ENCODE peak calls at places on chromosomes 4 and X, in eight cellular contexts. H, T, J, B, W, C, L and G are unnamed samples.

GRCh38 chr4:150971901-150972300 is 43.2 kb downstream of the LRBA start:
- DNase-seq in H (no peak), T (no peak), J (no peak), B (no peak), W (no peak), C (no peak), L (no peak), G (no peak)

GRCh38 chr4:104491396-104491821 is 3.3 kb downstream of the CXXC4 start:
- DNase-seq in H (no peak), T (peak; percentile 58), J (peak; percentile 70), B (peak; percentile 69), W (peak; percentile 28), C (peak; percentile 60), L (peak; percentile 0), G (no peak)

GRCh38 chrX:70505451-70505841 is 60.8 kb downstream of the DLG3 start:
- DNase-seq in H (no peak), T (no peak), J (no peak), B (no peak), W (no peak), C (no peak), L (no peak), G (no peak)

GRCh38 chr4:182620111-182620980 is 296.8 kb downstream of the DCTD start:
- DNase-seq in H (no peak), T (no peak), J (no peak), B (no peak), W (no peak), C (no peak), L (peak; percentile 24), G (no peak)

GRCh38 chr4:55351824-55352223 is 5.8 kb downstream of the SRD5A3 start:
- DNase-seq in H (no peak), T (no peak), J (no peak), B (no peak), W (no peak), C (no peak), L (peak; percentile 19), G (no peak)

GRCh38 chrX:96906741-96907140 is 23.0 kb downstream of the RPA4 start:
- DNase-seq in H (no peak), T (no peak), J (no peak), B (no peak), W (no peak), C (no peak), L (no peak), G (peak; percentile 17)

GRCh38 chr4:68124262-68124661 is 5.4 kb downstream of the TMPRSS11F start:
- DNase-seq in H (no peak), T (no peak), J (no peak), B (no peak), W (no peak), C (no peak), L (no peak), G (no peak)

GRCh38 chrX:131762802-131763234 is 218.9 kb downstream of the OR13H1 start:
- DNase-seq in H (no peak), T (peak; percentile 51), J (no peak), B (no peak), W (peak; percentile 62), C (peak; percentile 64), L (peak; percentile 5), G (no peak)

GRCh38 chr4:85116008-85116407 is 149.5 kb upstream of the WDFY3 start:
- DNase-seq in H (no peak), T (no peak), J (no peak), B (no peak), W (no peak), C (no peak), L (no peak), G (no peak)

GRCh38 chr4:85114526-85114925 is 148.0 kb upstream of the WDFY3 start:
- DNase-seq in H (no peak), T (no peak), J (no peak), B (no peak), W (no peak), C (no peak), L (no peak), G (no peak)

GRCh38 chr4:85113706-85114105 is 147.2 kb upstream of the WDFY3 start:
- DNase-seq in H (no peak), T (no peak), J (no peak), B (no peak), W (no peak), C (no peak), L (peak; percentile 0), G (no peak)
- H3K4me3 ChIP-seq in H (no peak overlapping the region), T (no peak overlapping the region), J (no peak overlapping the region), B (no peak overlapping the region), W (no peak overlapping the region), C (no peak overlapping the region), L (no peak overlapping the region), G (no peak overlapping the region)

GRCh38 chr4:56387023-56388001 is at the start of gene AASDH:
- DNase-seq in H (peak; percentile 81), T (peak; percentile 93), J (peak; percentile 89), B (peak; percentile 95), W (peak; percentile 88), C (peak; percentile 99), L (peak; percentile 93), G (peak; percentile 86)
- H3K4me3 ChIP-seq in H (peak within 1 kb of the TSS; percentile 82), T (peak within 1 kb of the TSS; percentile 83), J (peak within 1 kb of the TSS; percentile 78), B (peak within 1 kb of the TSS; percentile 76), W (peak within 1 kb of the TSS; percentile 43), C (peak within 1 kb of the TSS; percentile 82), L (peak within 1 kb of the TSS; percentile 94), G (peak within 1 kb of the TSS; percentile 62)

GRCh38 chrX:135345328-135345645 is 36.0 kb downstream of the ETDC start:
- DNase-seq in H (no peak), T (peak; percentile 47), J (no peak), B (peak; percentile 72), W (peak; percentile 42), C (no peak), L (peak; percentile 70), G (peak; percentile 68)

DNA sequence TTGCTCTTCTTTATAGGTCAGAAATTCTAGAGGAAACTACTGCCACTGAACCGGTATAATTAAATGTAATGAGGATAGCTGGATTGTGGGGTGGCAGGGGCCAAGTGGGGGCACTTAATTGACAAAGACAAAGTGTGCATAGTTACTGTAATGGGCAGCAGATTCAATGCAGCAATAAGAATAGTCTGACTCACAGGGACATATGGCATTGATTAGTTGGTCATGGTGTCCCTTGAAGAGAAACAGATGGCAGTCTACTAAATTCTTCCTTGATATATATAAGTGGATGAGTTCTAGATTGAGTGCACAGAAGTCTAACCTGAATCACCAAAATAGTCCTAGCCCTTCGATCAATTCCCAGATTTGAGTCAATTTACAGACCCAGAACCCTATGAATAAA is 31.5 kb downstream of the ETDC start:
- DNase-seq in H (no peak), T (no peak), J (no peak), B (no peak), W (no peak), C (no peak), L (peak; percentile 79), G (no peak)
- H3K4me3 ChIP-seq in H (no peak overlapping the region), T (peak overlapping the region; percentile 82), J (no peak overlapping the region), B (peak overlapping the region; percentile 76), W (no peak overlapping the region), C (no peak overlapping the region), L (peak overlapping the region; percentile 78), G (peak overlapping the region; percentile 73)

GRCh38 chrX:2559124-2559523 is 58.3 kb upstream of the DHRSX start:
- DNase-seq in H (no peak), T (no peak), J (no peak), B (no peak), W (no peak), C (no peak), L (peak; percentile 90), G (no peak)
- H3K4me3 ChIP-seq in H (no peak overlapping the region), T (no peak overlapping the region), J (no peak overlapping the region), B (no peak overlapping the region), W (no peak overlapping the region), C (no peak overlapping the region), L (no peak overlapping the region), G (no peak overlapping the region)

DNA sequence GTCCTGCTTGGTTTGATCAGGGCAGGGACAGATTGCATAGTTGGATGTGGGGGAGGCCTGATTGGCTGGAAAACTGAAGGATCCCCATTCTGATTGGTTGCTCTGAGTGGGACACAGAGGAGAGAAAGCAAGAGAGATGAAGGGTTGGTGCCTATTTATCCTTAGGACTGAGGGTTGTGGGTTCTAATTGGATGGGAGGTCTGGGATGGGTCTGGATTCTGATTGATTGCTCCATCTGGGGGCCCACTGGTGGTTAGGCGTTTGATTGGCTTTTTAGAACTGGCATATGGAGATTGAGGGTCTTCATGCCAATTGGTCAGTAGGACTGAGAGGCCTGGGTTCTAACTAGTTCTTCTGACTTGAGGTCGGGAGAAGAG is 644 bp upstream of the EBP start:
- DNase-seq in H (no peak), T (no peak), J (peak; percentile 65), B (no peak), W (no peak), C (no peak), L (no peak), G (no peak)
- H3K4me3 ChIP-seq in H (peak overlapping the region; percentile 42), T (peak overlapping the region; percentile 66), J (peak overlapping the region; percentile 54), B (no peak overlapping the region), W (peak overlapping the region; percentile 54), C (peak overlapping the region; percentile 53), L (peak overlapping the region; percentile 66), G (peak overlapping the region; percentile 63)

DNA sequence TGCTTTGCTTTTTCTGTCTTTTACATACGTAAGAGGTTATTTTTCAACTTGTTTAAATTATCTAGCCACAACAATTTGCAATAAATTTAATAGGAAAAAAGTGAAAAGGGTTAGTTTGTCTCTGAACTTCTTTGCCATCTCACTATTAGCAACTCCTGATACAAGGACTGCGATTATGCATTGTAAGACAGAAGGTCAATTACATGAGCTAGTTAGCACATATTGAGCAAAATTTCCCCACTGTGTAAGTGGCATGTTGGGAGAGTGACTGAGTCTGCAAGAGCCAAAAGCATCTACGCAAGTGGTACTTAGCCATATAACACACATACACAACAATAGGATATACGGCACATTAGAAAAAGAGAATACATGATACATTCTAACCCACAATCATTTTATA is 927.2 kb downstream of the STPG2 start:
- DNase-seq in H (no peak), T (no peak), J (no peak), B (no peak), W (no peak), C (no peak), L (no peak), G (no peak)
- H3K4me3 ChIP-seq in H (no peak overlapping the region), T (no peak overlapping the region), J (no peak overlapping the region), B (no peak overlapping the region), W (no peak overlapping the region), C (no peak overlapping the region), L (no peak overlapping the region), G (no peak overlapping the region)

DNA sequence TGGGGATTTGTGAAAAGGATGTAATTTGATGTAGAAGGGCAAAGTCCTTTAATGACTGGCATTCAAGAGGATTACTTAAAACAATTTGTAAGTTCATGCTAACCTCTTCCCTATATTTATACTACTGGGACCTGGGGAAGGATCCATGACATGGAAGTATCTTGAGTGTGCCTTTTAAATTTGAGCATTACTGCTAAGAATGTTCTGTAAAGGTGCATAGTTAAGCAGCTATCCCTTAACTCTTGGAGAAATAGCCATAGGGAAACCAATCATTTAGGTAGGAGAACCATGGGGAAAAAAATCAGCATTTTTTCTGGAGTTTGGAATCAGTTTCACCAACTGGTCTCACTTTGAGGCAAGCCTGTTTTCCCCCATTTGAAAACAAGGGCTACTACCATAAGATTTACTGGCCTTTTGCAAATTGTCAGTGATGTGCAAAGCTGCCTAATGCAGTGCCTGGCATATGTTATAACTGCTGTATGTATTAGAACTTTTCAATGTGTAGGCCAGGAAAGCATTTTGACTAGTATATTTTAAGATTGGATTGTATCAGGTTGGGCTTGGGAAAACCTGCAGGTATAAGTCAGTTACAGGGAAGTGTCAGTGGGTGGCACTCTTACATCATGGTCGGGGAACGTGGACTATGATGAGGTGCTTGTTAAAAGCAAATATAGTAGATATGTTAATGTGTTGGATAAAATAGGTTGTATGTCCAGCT is 72.1 kb downstream of the PRSS12 start:
- DNase-seq in H (peak; percentile 40), T (peak; percentile 31), J (peak; percentile 37), B (no peak), W (peak; percentile 27), C (peak; percentile 53), L (peak; percentile 73), G (peak; percentile 42)
- H3K4me3 ChIP-seq in H (peak overlapping the region; percentile 93), T (no peak overlapping the region), J (no peak overlapping the region), B (peak overlapping the region; percentile 91), W (no peak overlapping the region), C (no peak overlapping the region), L (peak overlapping the region; percentile 90), G (peak overlapping the region; percentile 85)